ENCODE peak calls at places on chromosomes 5 and 9, in four cellular contexts. M is HepG2, I is mammary epithelial cell, G is GM12878. R is an unnamed sample. For H3K36me3, the result is how much of the 10 kb centered on the place peaks cover.

GRCh38 chr9:18923167-18923566 is 109.8 kb downstream of the SAXO1 start:
- DNase-seq in I (no peak), M (no peak), G (no peak), R (no peak)

GRCh38 chr9:137172907-137173794 is 1.3 kb upstream of the TMEM210 start:
- DNase-seq in G (no peak), I (no peak), M (no peak), R (no peak)

GRCh38 chr9:71115448-71115975 is 5.9 kb downstream of the TRPM3 start:
- DNase-seq in M (no peak), G (no peak), I (no peak), R (no peak)

GRCh38 chr5:135176991-135177390 is 143.0 kb upstream of the PITX1 start:
- DNase-seq in G (no peak), M (no peak), I (no peak), R (no peak)

GRCh38 chr9:130159814-130160670 is 12.2 kb upstream of the NCS1 start:
- DNase-seq in M (no peak), I (no peak), G (no peak), R (no peak)

GRCh38 chr5:107056278-107056677 is 614.5 kb downstream of the EFNA5 start:
- DNase-seq in G (no peak), M (no peak), I (no peak), R (no peak)

GRCh38 chr5:102099766-102100331 is 196.2 kb downstream of the SLCO4C1 start:
- DNase-seq in G (no peak), M (peak), I (no peak), R (no peak)

GRCh38 chr5:178445534-178445933 is 144.7 kb downstream of the COL23A1 start:
- DNase-seq in M (no peak), G (no peak), I (no peak), R (no peak)

GRCh38 chr5:180830253-180831138 is 27.9 kb upstream of the MGAT1 start:
- DNase-seq in G (no peak), I (peak), M (no peak), R (peak)

GRCh38 chr9:137952976-137953666 is 75.5 kb downstream of the CACNA1B start:
- DNase-seq in G (no peak), M (no peak), I (no peak), R (no peak)

GRCh38 chr9:92749071-92749933 is 15.3 kb downstream of the BICD2 start:
- DNase-seq in I (no peak), G (no peak), M (no peak), R (peak)

GRCh38 chr5:59745422-59745863 is 148.1 kb downstream of the PDE4D start:
- DNase-seq in I (peak), M (no peak), G (no peak), R (no peak)

DNA sequence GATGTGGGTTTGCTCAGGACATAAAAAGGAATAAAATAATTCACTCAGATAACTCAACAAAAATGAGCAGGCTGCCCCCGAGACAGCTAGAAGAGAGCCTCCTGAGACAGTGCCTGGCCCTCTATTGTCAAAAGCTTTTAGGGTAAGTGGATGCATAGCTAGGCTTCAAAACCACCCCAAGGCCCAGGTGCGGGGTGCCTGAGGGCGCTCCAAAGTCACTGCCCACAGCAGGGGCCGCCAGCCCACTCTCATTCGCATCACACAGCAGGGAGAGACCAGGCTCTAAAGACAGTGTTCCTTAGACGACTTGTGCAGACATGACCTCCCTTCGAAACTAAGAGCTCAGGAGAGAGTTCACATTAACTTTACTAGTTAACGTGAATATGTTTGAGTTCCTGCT is 271.5 kb downstream of the FSTL4 start:
- DNase-seq in G (no peak), I (no peak), M (no peak), R (no peak)
- H3K9ac ChIP-seq in G (no peak), I (no peak), M (no peak), R (no peak)

GRCh38 chr9:3824062-3824461 is 298.3 kb upstream of the RFX3 start:
- DNase-seq in G (no peak), M (no peak), I (no peak), R (no peak)

GRCh38 chr9:3825724-3826123 is 299.9 kb upstream of the RFX3 start:
- DNase-seq in G (no peak), M (no peak), I (no peak), R (no peak)

GRCh38 chr9:3824589-3824988 is 298.8 kb upstream of the RFX3 start:
- DNase-seq in G (no peak), I (no peak), M (no peak), R (no peak)

GRCh38 chr9:3820643-3821042 is 294.8 kb upstream of the RFX3 start:
- DNase-seq in I (no peak), M (no peak), G (no peak), R (no peak)
- H3K36me3 ChIP-seq in I (under half), M (under half), G (under half), R (under half)

GRCh38 chr5:169637856-169638190 is 748 bp downstream of the DOCK2 start:
- DNase-seq in I (no peak), G (no peak), M (no peak), R (no peak)
- H3K9ac ChIP-seq in I (no peak), G (peak), M (no peak), R (no peak)

GRCh38 chr9:33256236-33256635 is 8.3 kb downstream of the BAG1 start:
- DNase-seq in M (no peak), I (no peak), G (no peak), R (no peak)
- H3K36me3 ChIP-seq in M (half or more), I (under half), G (under half), R (half or more)